ENCODE peak calls at places on chromosomes 16 and 17, in seven cellular contexts. W, D, P, R, Y, X and I are unnamed samples. For H3K4me1 and H3K36me3, the result is how much of the 10 kb centered on the place peaks cover.

GRCh38 chr16:20846030-20846429 is 39.7 kb downstream of the REXO5 start:
- DNase-seq in W (no peak), D (no peak), P (no peak), R (no peak), Y (no peak), X (no peak), I (no peak)

GRCh38 chr17:32281011-32281451 is 15.4 kb downstream of the RHBDL3 start:
- DNase-seq in W (no peak), D (peak), P (peak), R (no peak), Y (no peak), X (peak), I (no peak)

GRCh38 chr16:12159028-12159427 is 182.5 kb downstream of the SNX29 start:
- DNase-seq in W (no peak), D (no peak), P (no peak), R (no peak), Y (no peak), X (no peak), I (no peak)

GRCh38 chr16:17211797-17212196 is 259.0 kb downstream of the XYLT1 start:
- DNase-seq in W (no peak), D (peak), P (no peak), R (no peak), Y (no peak), X (no peak), I (no peak)

GRCh38 chr17:78903101-78903779 is at the start of gene CEP295NL:
- DNase-seq in W (no peak), D (peak), P (no peak), R (no peak), Y (no peak), X (no peak), I (no peak)

GRCh38 chr17:42185497-42185860 is 227 bp upstream of the HCRT start:
- DNase-seq in W (no peak), D (no peak), P (no peak), R (no peak), Y (no peak), X (no peak), I (no peak)

GRCh38 chr17:63096426-63096825 is 130.4 kb downstream of the TANC2 start:
- DNase-seq in W (no peak), D (no peak), P (no peak), R (no peak), Y (no peak), X (no peak), I (no peak)

GRCh38 chr17:60129164-60129563 is 20.6 kb upstream of the CA4 start:
- DNase-seq in W (no peak), D (no peak), P (no peak), R (no peak), Y (no peak), X (no peak), I (no peak)

GRCh38 chr17:5509482-5509881 is 23.1 kb downstream of the MIS12 start:
- DNase-seq in W (no peak), D (no peak), P (no peak), R (no peak), Y (no peak), X (no peak), I (no peak)

GRCh38 chr16:19382084-19382801 is 35.4 kb upstream of the TMC5 start:
- DNase-seq in W (no peak), D (no peak), P (peak), R (no peak), Y (no peak), X (no peak), I (no peak)

GRCh38 chr16:86051376-86052114 is 152.6 kb downstream of the IRF8 start:
- DNase-seq in W (no peak), D (no peak), P (no peak), R (no peak), Y (no peak), X (no peak), I (no peak)

GRCh38 chr17:76082326-76083251 is 3.6 kb downstream of the ZACN start:
- DNase-seq in W (no peak), D (no peak), P (no peak), R (no peak), Y (no peak), X (no peak), I (no peak)

GRCh38 chr17:4160294-4160859 is 17.4 kb downstream of the CYB5D2 start:
- DNase-seq in W (no peak), D (no peak), P (no peak), R (no peak), Y (no peak), X (no peak), I (no peak)

GRCh38 chr16:88759245-88759975 is 25.6 kb downstream of the PIEZO1 start:
- DNase-seq in W (peak), D (peak), P (peak), R (peak), Y (peak), X (no peak), I (peak)

GRCh38 chr17:42347198-42347597 is 41.0 kb downstream of the STAT3 start:
- DNase-seq in W (no peak), D (no peak), P (peak), R (no peak), Y (no peak), X (no peak), I (no peak)

GRCh38 chr16:80570106-80570478 is 29.3 kb downstream of the DYNLRB2 start:
- DNase-seq in W (no peak), D (no peak), P (no peak), R (no peak), Y (no peak), X (no peak), I (no peak)

GRCh38 chr16:27717726-27718125 is 167.8 kb downstream of the KATNIP start:
- DNase-seq in W (no peak), D (no peak), P (no peak), R (no peak), Y (no peak), X (no peak), I (no peak)

GRCh38 chr17:63836811-63837210 is 5.7 kb downstream of the SMARCD2 start:
- DNase-seq in W (no peak), D (no peak), P (no peak), R (no peak), Y (no peak), X (no peak), I (no peak)

GRCh38 chr17:49333806-49334205 is 28.2 kb downstream of the ZNF652 start:
- DNase-seq in W (no peak), D (no peak), P (no peak), R (no peak), Y (no peak), X (no peak), I (no peak)

GRCh38 chr16:65509172-65509571 is 387.3 kb upstream of the CDH11 start:
- DNase-seq in W (no peak), D (no peak), P (no peak), R (no peak), Y (no peak), X (no peak), I (no peak)

GRCh38 chr17:77216435-77216980 is 75.7 kb downstream of the SEC14L1 start:
- DNase-seq in W (no peak), D (no peak), P (no peak), R (no peak), Y (no peak), X (no peak), I (no peak)

GRCh38 chr17:3692346-3692745 is 3.6 kb downstream of the P2RX5 start:
- DNase-seq in W (no peak), D (peak), P (no peak), R (no peak), Y (no peak), X (no peak), I (no peak)

GRCh38 chr16:81885976-81886586 is 107.0 kb downstream of the PLCG2 start:
- DNase-seq in W (no peak), D (peak), P (no peak), R (no peak), Y (no peak), X (no peak), I (no peak)

GRCh38 chr17:69335018-69335417 is 8.1 kb upstream of the ABCA5 start:
- DNase-seq in W (no peak), D (peak), P (no peak), R (no peak), Y (no peak), X (no peak), I (no peak)

GRCh38 chr17:8290043-8290442 is 1.6 kb downstream of the RANGRF start:
- DNase-seq in W (no peak), D (no peak), P (no peak), R (no peak), Y (no peak), X (no peak), I (no peak)

GRCh38 chr16:920722-921121 is 50.1 kb downstream of the LMF1 start:
- DNase-seq in W (no peak), D (no peak), P (no peak), R (no peak), Y (no peak), X (peak), I (no peak)

GRCh38 chr16:88350922-88351321 is 31.8 kb upstream of the ZNF469 start:
- DNase-seq in W (no peak), D (no peak), P (no peak), R (no peak), Y (no peak), X (peak), I (no peak)

GRCh38 chr16:64907844-64908243 is 214.0 kb downstream of the CDH11 start:
- DNase-seq in W (peak), D (no peak), P (no peak), R (no peak), Y (no peak), X (no peak), I (no peak)

GRCh38 chr17:80992948-80993624 is 1.4 kb downstream of the CHMP6 start:
- DNase-seq in W (peak), D (no peak), P (no peak), R (no peak), Y (no peak), X (peak), I (no peak)

GRCh38 chr17:78409191-78409621 is 30.8 kb downstream of the PGS1 start:
- DNase-seq in W (no peak), D (no peak), P (peak), R (no peak), Y (no peak), X (no peak), I (no peak)

GRCh38 chr16:49858200-49859129 is 2.6 kb upstream of the ZNF423 start:
- DNase-seq in W (peak), D (peak), P (no peak), R (no peak), Y (no peak), X (peak), I (no peak)

GRCh38 chr16:85963746-85964370 is 64.9 kb downstream of the IRF8 start:
- DNase-seq in W (peak), D (no peak), P (peak), R (no peak), Y (no peak), X (no peak), I (no peak)

GRCh38 chr17:69227536-69227935 is 1.1 kb downstream of the ABCA10 start:
- DNase-seq in W (no peak), D (no peak), P (no peak), R (no peak), Y (no peak), X (no peak), I (no peak)

GRCh38 chr17:2085648-2085949 is 30.7 kb downstream of the HIC1 start:
- DNase-seq in W (peak), D (no peak), P (no peak), R (no peak), Y (no peak), X (no peak), I (no peak)

GRCh38 chr17:30554839-30555751 is 77.9 kb downstream of the GOSR1 start:
- DNase-seq in W (peak), D (peak), P (peak), R (no peak), Y (peak), X (peak), I (no peak)

GRCh38 chr16:73051903-73052302 is 4.0 kb upstream of the ZFHX3 start:
- DNase-seq in W (no peak), D (no peak), P (no peak), R (no peak), Y (no peak), X (no peak), I (no peak)

GRCh38 chr16:73051216-73051615 is 3.3 kb upstream of the ZFHX3 start:
- DNase-seq in W (no peak), D (no peak), P (no peak), R (no peak), Y (no peak), X (no peak), I (no peak)

GRCh38 chr16:73053038-73053378 is 5.1 kb upstream of the ZFHX3 start:
- DNase-seq in W (no peak), D (no peak), P (no peak), R (no peak), Y (no peak), X (no peak), I (no peak)

GRCh38 chr16:73053379-73054130 is 5.6 kb upstream of the ZFHX3 start:
- DNase-seq in W (no peak), D (peak), P (no peak), R (no peak), Y (no peak), X (peak), I (no peak)

DNA sequence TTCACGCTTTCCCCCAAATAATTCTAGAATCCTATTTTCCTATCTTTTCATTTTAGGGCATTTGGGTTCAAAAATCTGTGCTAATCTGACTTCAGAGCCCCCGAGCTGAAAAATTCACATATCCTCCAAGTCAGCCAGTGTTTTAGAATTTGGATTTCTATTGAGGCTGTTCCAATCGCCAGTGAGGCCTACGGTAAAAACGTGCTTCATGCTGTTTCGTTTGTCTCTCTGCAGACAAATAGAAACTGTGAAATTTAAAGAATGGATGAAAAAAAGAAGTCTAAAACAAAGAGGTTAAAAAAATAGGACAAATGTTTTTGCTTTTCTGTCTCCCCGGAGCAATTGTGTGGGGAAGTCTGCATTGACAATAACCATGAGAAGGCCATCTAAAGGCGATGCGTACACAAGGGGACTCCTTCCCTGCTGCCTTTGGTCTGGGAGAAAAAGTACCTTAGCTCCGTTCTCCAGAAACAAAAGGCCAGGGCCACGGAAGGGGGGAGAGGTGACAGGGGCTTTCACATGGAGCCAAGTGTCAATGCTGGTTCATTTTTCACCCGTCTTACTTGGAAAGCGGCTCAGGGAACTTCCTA is 4.6 kb upstream of the ZFHX3 start:
- DNase-seq in W (no peak), D (peak), P (no peak), R (no peak), Y (no peak), X (no peak), I (no peak)
- H3K27ac ChIP-seq in W (peak), D (no peak), P (peak), R (no peak), Y (peak), X (peak), I (no peak)

DNA sequence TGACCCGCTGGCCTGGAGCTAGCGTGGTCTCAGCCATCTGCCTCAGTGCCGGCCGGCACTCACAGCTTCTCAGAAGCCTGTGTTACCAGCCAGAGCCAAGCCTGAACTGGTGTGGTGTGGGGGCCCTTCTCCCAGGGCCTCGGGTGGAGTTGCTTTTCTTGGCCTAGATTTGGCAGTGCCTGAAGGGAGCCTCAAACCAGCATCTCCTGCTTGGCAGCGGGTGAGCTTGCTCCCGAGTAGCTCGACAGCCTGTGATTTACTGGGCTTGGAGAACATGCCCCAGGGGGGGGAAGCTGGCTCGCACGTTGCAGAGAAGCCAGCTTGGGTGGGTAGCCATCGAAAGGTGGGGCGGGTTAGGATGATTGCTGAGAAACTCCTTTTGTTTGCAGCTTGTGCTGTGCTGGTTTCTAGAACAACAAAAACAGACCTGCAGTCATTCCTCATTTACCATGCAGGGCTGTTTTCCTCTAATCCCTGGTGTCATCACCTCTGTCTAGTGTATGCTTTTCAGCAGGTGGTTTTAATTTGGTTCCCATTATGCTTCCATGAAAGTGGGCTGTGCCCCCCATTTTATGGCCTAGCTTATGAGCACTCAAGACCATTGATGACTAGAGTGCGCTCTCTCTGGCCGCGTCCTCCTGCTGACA is 42.2 kb downstream of the TBCD start:
- DNase-seq in W (no peak), D (no peak), P (no peak), R (no peak), Y (no peak), X (no peak), I (no peak)
- H3K4me1 ChIP-seq in W (under half), D (under half), P (under half), R (under half), Y (under half), X (under half), I (under half)

GRCh38 chr16:67963325-67964321 is 4.8 kb downstream of the SLC12A4 start:
- DNase-seq in W (no peak), D (peak), P (peak), R (no peak), Y (no peak), X (peak), I (no peak)

GRCh38 chr16:67959520-67959919 is 8.9 kb downstream of the SLC12A4 start:
- DNase-seq in W (peak), D (no peak), P (no peak), R (no peak), Y (no peak), X (peak), I (no peak)

GRCh38 chr16:67959930-67960329 is 8.5 kb downstream of the SLC12A4 start:
- DNase-seq in W (no peak), D (no peak), P (no peak), R (no peak), Y (no peak), X (no peak), I (no peak)

GRCh38 chr16:67962135-67962534 is 6.3 kb downstream of the SLC12A4 start:
- DNase-seq in W (no peak), D (no peak), P (no peak), R (no peak), Y (no peak), X (no peak), I (no peak)

DNA sequence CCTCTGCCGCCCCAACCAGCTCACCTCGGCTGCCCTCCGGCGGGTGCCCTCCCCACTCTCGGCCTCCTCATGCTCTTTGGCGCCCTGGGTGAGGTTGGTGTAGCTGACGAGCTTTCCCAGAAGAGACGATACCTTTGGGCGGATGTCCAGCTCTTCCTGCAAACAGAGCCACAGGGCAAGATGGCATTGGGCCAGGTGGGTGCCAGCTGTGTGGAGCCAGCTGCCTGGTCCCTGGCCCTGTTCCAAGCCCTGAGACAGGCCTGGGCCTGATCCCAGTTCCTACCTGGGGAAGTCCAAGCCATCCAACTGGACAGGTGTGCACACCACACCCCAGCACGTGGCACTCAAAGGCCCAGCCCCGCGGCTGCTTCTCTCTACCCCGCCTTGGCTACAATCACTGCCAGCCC is 6.9 kb downstream of the SLC12A4 start:
- DNase-seq in W (no peak), D (no peak), P (peak), R (no peak), Y (no peak), X (no peak), I (no peak)
- H3K36me3 ChIP-seq in W (under half), D (under half), P (half or more), R (under half), Y (under half), X (under half), I (under half)

DNA sequence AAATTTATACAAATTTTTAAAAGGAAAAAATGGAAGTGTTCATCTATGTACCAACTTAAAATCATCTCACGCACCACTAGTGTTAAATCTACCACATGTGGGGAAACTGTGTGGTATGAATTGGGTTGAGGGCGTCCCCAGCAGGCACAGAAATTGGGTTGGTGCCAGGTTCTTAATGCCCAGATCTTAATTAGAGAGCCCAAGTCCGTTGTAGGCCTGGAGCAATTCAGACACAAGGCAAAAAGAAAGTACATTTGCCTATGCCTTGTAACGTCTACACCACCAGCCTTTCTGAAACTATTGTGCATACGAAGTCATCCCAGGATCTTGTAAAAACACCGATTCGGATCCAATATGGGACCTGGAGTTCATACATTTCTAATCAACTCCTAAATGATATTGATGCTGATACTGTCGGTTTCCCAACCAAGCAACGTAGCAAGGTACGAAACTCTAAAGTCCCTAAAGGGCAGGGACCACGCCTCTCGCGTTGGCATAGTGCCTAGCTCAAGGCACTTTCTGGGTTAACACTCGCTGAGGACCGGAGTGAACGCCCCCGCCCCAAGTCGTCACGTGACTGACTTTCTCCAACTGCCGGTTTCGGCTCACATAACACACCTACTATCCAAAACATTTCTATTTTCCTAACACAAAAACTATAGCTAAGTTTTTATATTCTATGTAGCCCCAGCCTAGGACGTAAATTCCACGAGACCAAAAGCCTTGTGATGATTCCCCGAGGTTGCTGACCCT is 945 bp upstream of the UQCRC2 start:
- DNase-seq in W (peak), D (peak), P (peak), R (peak), Y (peak), X (no peak), I (peak)
- H3K27ac ChIP-seq in W (peak), D (peak), P (peak), R (peak), Y (peak), X (peak), I (peak)

GRCh38 chr17:28105501-28105900 is 63.0 kb downstream of the NLK start:
- DNase-seq in W (no peak), D (no peak), P (no peak), R (no peak), Y (no peak), X (no peak), I (no peak)
- H3K4me1 ChIP-seq in W (under half), D (under half), P (under half), R (under half), Y (under half), X (under half), I (under half)